ENCODE peak calls at places on chromosomes 2 and 18, in ten cellular contexts. D is NCI-H1694 treated with DMSO at 0.1 percent for 48 hours; H is activated T-cell treated with anti-CD3 and anti-CD28 coated beads for 1 hour; N is activated CD4-positive, alpha-beta T cell treated with anti-CD3 and anti-CD28 coated beads, Interleukin-2, amount 50 U/mL, for 4 hours; O is CD8-positive, alpha-beta T cell; X is effector memory CD8-positive, alpha-beta T cell; T is aorta; Q is T follicular helper cell; Y is H7; V is pancreas. R is an unnamed sample.

GRCh38 chr2:219129589-219129988 is 31.0 kb downstream of the NHEJ1 start:
- DNase-seq in D (no peak), H (no peak), N (no peak), O (no peak), X (no peak), T (no peak), Q (no peak), Y (no peak), V (no peak), R (no peak)

GRCh38 chr18:53426656-53427055 is 797.8 kb downstream of the MBD2 start:
- DNase-seq in D (peak), H (no peak), N (no peak), O (no peak), X (no peak), T (no peak), Q (no peak), Y (no peak), V (no peak), R (no peak)

GRCh38 chr18:63254716-63255399 is 64.7 kb downstream of the BCL2 start:
- DNase-seq in D (no peak), H (no peak), N (no peak), O (no peak), X (no peak), T (no peak), Q (no peak), Y (no peak), V (no peak), R (no peak)

GRCh38 chr2:207766697-207767460 is 2.8 kb downstream of the FZD5 start:
- DNase-seq in D (no peak), H (no peak), N (no peak), O (no peak), X (no peak), T (no peak), Q (no peak), Y (peak), V (no peak), R (no peak)

GRCh38 chr2:120554625-120555032 is 181.0 kb upstream of the GLI2 start:
- DNase-seq in D (no peak), H (no peak), N (no peak), O (no peak), X (no peak), T (no peak), Q (no peak), Y (no peak), V (no peak), R (no peak)

GRCh38 chr18:57035590-57035989 is 111.3 kb upstream of the BOD1L2 start:
- DNase-seq in D (no peak), H (no peak), N (no peak), O (no peak), X (no peak), T (no peak), Q (no peak), Y (no peak), V (no peak), R (no peak)

GRCh38 chr2:21820271-21820670 is 696.5 kb downstream of the TDRD15 start:
- DNase-seq in D (peak), H (no peak), N (no peak), O (no peak), X (no peak), T (no peak), Q (no peak), Y (no peak), V (no peak), R (no peak)

GRCh38 chr2:23533014-23533730 is 148.2 kb downstream of the KLHL29 start:
- DNase-seq in D (peak), H (no peak), N (no peak), O (no peak), X (no peak), T (no peak), Q (no peak), Y (peak), V (no peak), R (no peak)

GRCh38 chr18:23585007-23585871 is 1.1 kb downstream of the NPC1 start:
- DNase-seq in D (no peak), H (no peak), N (peak), O (no peak), X (peak), T (no peak), Q (no peak), Y (peak), V (no peak), R (no peak)

GRCh38 chr2:235934059-235934896 is 233.9 kb downstream of the GBX2 start:
- DNase-seq in D (no peak), H (no peak), N (no peak), O (no peak), X (no peak), T (no peak), Q (no peak), Y (no peak), V (no peak), R (no peak)

GRCh38 chr2:12314119-12314735 is 402.5 kb upstream of the TRIB2 start:
- DNase-seq in D (no peak), H (no peak), N (no peak), O (no peak), X (no peak), T (no peak), Q (no peak), Y (peak), V (no peak), R (no peak)

GRCh38 chr2:43129676-43130547 is 96.5 kb downstream of the ZFP36L2 start:
- DNase-seq in D (no peak), H (no peak), N (no peak), O (no peak), X (peak), T (peak), Q (no peak), Y (peak), V (no peak), R (no peak)

GRCh38 chr2:121804340-121804739 is 48.9 kb downstream of the TSN start:
- DNase-seq in D (peak), H (no peak), N (no peak), O (no peak), X (no peak), T (no peak), Q (no peak), Y (peak), V (no peak), R (no peak)

GRCh38 chr2:171505374-171505773 is 16.9 kb upstream of the CYBRD1 start:
- DNase-seq in D (no peak), H (no peak), N (no peak), O (no peak), X (no peak), T (no peak), Q (no peak), Y (no peak), V (no peak), R (no peak)

GRCh38 chr2:219041252-219041651 is at the start of gene CFAP65:
- DNase-seq in D (peak), H (no peak), N (no peak), O (no peak), X (no peak), T (no peak), Q (no peak), Y (peak), V (peak), R (no peak)

GRCh38 chr2:20424300-20425290 is 22.3 kb upstream of the RHOB start:
- DNase-seq in D (no peak), H (no peak), N (no peak), O (no peak), X (peak), T (peak), Q (no peak), Y (no peak), V (no peak), R (no peak)

GRCh38 chr2:28398101-28398834 is 5.6 kb downstream of the FOSL2 start:
- DNase-seq in D (no peak), H (no peak), N (no peak), O (no peak), X (no peak), T (peak), Q (no peak), Y (no peak), V (no peak), R (no peak)

GRCh38 chr2:144650886-144651285 is 131.0 kb upstream of the ZEB2 start:
- DNase-seq in D (no peak), H (no peak), N (no peak), O (no peak), X (no peak), T (no peak), Q (no peak), Y (no peak), V (no peak), R (no peak)

R was measured in NCI-H524 treated with DMSO at 0.1 percent for 48 hours.